ENCODE peak calls at places on chromosomes 6 and 20, in five cellular contexts. C is upper lobe of right lung, A is bronchial epithelial cell, I is BJ, S is astrocyte of the spinal cord. B is an unnamed sample.

GRCh38 chr6:163083141-163083540 is 331.4 kb upstream of the QKI start:
- DNase-seq in C (no peak), A (no peak), I (no peak), S (no peak), B (no peak)

GRCh38 chr6:156790711-156791110 is 13.5 kb downstream of the ARID1B start:
- DNase-seq in C (no peak), A (no peak), I (no peak), S (no peak), B (no peak)

GRCh38 chr6:54935739-54936138 is 89.2 kb downstream of the FAM83B start:
- DNase-seq in C (no peak), A (peak; percentile 99), I (peak; percentile 10), S (peak; percentile 9), B (peak; percentile 4)

GRCh38 chr6:39091163-39091562 is 23.8 kb downstream of the SAYSD1 start:
- DNase-seq in C (no peak), A (peak; percentile 40), I (no peak), S (no peak), B (no peak)

GRCh38 chr20:24738981-24739633 is 210.0 kb upstream of the CST7 start:
- DNase-seq in C (no peak), A (no peak), I (no peak), S (peak; percentile 16), B (no peak)

GRCh38 chr6:30689985-30690384 is 799 bp downstream of the NRM start:
- DNase-seq in C (peak; percentile 40), A (no peak), I (no peak), S (no peak), B (no peak)

GRCh38 chr6:72521684-72522083 is 100.2 kb upstream of the KCNQ5 start:
- DNase-seq in C (no peak), A (no peak), I (no peak), S (no peak), B (no peak)

GRCh38 chr6:3779574-3779849 is 28.0 kb upstream of the PXDC1 start:
- DNase-seq in C (no peak), A (no peak), I (no peak), S (no peak), B (no peak)

GRCh38 chr20:58219342-58219700 is 9.1 kb downstream of the ANKRD60 start:
- DNase-seq in C (no peak), A (peak; percentile 60), I (peak; percentile 45), S (peak; percentile 60), B (peak; percentile 68)

GRCh38 chr6:113490356-113490755 is 366.8 kb upstream of the MARCKS start:
- DNase-seq in C (no peak), A (peak; percentile 66), I (no peak), S (no peak), B (no peak)

GRCh38 chr6:134416501-134417154 is 98.7 kb upstream of the SGK1 start:
- DNase-seq in C (no peak), A (peak; percentile 37), I (peak; percentile 60), S (peak; percentile 47), B (peak; percentile 76)

GRCh38 chr6:35024601-35025054 is 116.5 kb downstream of the TCP11 start:
- DNase-seq in C (peak; percentile 83), A (peak; percentile 98), I (no peak), S (peak; percentile 65), B (peak; percentile 41)

GRCh38 chr20:57391439-57392129 is 388 bp downstream of the RBM38 start:
- DNase-seq in C (peak; percentile 71), A (no peak), I (no peak), S (no peak), B (no peak)

GRCh38 chr6:27893059-27893835 is 18.9 kb downstream of the OR2B2 start:
- DNase-seq in C (peak; percentile 89), A (peak; percentile 99), I (peak; percentile 98), S (peak; percentile 99), B (peak; percentile 99)

GRCh38 chr20:53827996-53828672 is 234.5 kb upstream of the ZNF217 start:
- DNase-seq in C (no peak), A (peak; percentile 97), I (peak; percentile 83), S (peak; percentile 98), B (peak; percentile 95)

GRCh38 chr6:26028753-26029569 is 58.3 kb upstream of the HFE start:
- DNase-seq in C (no peak), A (no peak), I (no peak), S (peak; percentile 50), B (no peak)

GRCh38 chr6:130872250-130873095 is 45.3 kb downstream of the SMLR1 start:
- DNase-seq in C (peak; percentile 80), A (peak; percentile 42), I (no peak), S (peak; percentile 49), B (peak; percentile 16)

GRCh38 chr6:152984387-152984872 is 1.6 kb upstream of the FBXO5 start:
- DNase-seq in C (no peak), A (no peak), I (no peak), S (no peak), B (no peak)

GRCh38 chr6:88302769-88303230 is 136.7 kb upstream of the CNR1 start:
- DNase-seq in C (no peak), A (no peak), I (no peak), S (peak; percentile 35), B (no peak)

GRCh38 chr6:42095066-42095465 is 44.7 kb downstream of the TAF8 start:
- DNase-seq in C (no peak), A (no peak), I (no peak), S (no peak), B (no peak)

GRCh38 chr6:30683137-30683979 is 3.1 kb downstream of the PPP1R18 start:
- DNase-seq in C (no peak), A (peak; percentile 39), I (no peak), S (no peak), B (no peak)

GRCh38 chr6:27650620-27651370 is 177.9 kb upstream of the ZNF184 start:
- DNase-seq in C (no peak), A (peak; percentile 68), I (no peak), S (peak; percentile 4), B (peak; percentile 63)

GRCh38 chr6:21281366-21281765 is 312.2 kb upstream of the SOX4 start:
- DNase-seq in C (no peak), A (no peak), I (no peak), S (no peak), B (no peak)

GRCh38 chr6:81331526-81331925 is 421.0 kb downstream of the TENT5A start:
- DNase-seq in C (no peak), A (no peak), I (peak; percentile 89), S (peak; percentile 28), B (peak; percentile 90)

GRCh38 chr6:42086046-42086664 is 35.8 kb downstream of the TAF8 start:
- DNase-seq in C (no peak), A (no peak), I (no peak), S (no peak), B (no peak)

GRCh38 chr6:159462446-159462845 is 230.6 kb downstream of the SOD2 start:
- DNase-seq in C (no peak), A (no peak), I (no peak), S (no peak), B (no peak)

DNA sequence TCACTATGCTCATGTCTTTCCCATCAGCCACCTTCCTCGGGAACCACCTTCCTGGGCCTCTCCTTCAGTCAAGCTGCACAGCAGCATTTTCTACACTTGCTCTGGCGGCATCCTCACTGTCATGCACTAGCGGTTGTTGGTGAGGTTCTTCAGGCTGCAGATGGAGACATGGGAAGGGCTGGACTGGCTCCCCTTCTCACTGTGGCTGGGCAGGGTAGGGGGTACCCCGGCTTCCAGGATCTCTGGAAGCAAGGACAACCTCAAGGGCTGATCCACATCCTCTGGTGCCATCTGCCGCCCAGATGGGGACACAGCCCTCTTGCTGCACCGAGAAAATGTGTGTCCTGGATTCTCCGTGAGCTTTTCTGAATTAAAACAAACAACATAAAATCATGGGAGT is 180.1 kb upstream of the RNF24 start:
- DNase-seq in C (peak; percentile 44), A (peak; percentile 23), I (no peak), S (peak; percentile 12), B (no peak)
- TF ChIP-seq CTCF in C (peak; percentile 24), A (peak; percentile 64), I (peak; percentile 67), S (peak; percentile 71), B (peak; percentile 73)

GRCh38 chr6:6007311-6008113 is 787 bp upstream of the NRN1 start:
- DNase-seq in C (no peak), A (no peak), I (no peak), S (no peak), B (no peak)
- TF ChIP-seq CTCF in C (peak; percentile 21), A (no peak), I (no peak), S (peak; percentile 3), B (no peak)

GRCh38 chr20:59954718-59955117 is 3.5 kb upstream of the CDH26 start:
- DNase-seq in C (no peak), A (no peak), I (no peak), S (no peak), B (no peak)

GRCh38 chr20:59958123-59958522 is at the start of gene CDH26:
- DNase-seq in C (no peak), A (no peak), I (no peak), S (no peak), B (no peak)

GRCh38 chr20:59949911-59950310 is 8.3 kb upstream of the CDH26 start:
- DNase-seq in C (no peak), A (no peak), I (no peak), S (no peak), B (no peak)

GRCh38 chr20:59958626-59959025 is 403 bp downstream of the CDH26 start:
- DNase-seq in C (no peak), A (no peak), I (no peak), S (no peak), B (no peak)

DNA sequence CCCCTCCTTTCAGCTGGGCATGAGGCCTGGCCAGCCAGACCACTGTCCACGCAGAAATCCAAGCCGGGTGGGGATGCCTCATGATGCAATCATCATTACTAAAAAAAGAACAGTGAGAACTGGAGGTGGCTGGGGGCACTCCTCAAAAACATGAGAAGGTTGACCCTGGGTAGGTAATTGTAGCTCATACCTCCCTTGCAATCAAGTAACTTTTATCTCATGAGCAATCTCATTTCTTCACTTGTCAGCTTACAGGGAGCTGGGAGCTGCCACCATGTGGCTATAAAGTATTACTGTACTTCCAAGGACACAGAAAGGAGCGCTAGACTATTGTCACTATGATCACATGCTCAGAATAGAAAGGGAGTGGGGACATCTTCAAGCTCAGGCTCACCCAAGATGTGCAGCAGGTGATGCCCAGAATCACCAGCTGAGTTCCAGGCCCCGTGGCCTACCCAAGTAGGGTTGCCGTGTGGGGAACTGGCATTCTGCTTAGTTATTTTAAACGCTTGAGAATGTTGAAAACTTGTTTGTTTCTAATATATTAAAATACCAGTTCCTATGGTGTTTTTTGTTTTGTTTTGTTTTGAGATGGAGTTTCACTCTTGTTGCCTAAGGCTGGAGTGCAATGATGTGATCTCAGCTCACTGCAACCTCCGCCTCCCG is 3.0 kb upstream of the CDH26 start:
- DNase-seq in C (no peak), A (no peak), I (no peak), S (no peak), B (peak; percentile 20)
- TF ChIP-seq CTCF in C (peak; percentile 33), A (peak; percentile 41), I (peak; percentile 38), S (peak; percentile 30), B (peak; percentile 57)

DNA sequence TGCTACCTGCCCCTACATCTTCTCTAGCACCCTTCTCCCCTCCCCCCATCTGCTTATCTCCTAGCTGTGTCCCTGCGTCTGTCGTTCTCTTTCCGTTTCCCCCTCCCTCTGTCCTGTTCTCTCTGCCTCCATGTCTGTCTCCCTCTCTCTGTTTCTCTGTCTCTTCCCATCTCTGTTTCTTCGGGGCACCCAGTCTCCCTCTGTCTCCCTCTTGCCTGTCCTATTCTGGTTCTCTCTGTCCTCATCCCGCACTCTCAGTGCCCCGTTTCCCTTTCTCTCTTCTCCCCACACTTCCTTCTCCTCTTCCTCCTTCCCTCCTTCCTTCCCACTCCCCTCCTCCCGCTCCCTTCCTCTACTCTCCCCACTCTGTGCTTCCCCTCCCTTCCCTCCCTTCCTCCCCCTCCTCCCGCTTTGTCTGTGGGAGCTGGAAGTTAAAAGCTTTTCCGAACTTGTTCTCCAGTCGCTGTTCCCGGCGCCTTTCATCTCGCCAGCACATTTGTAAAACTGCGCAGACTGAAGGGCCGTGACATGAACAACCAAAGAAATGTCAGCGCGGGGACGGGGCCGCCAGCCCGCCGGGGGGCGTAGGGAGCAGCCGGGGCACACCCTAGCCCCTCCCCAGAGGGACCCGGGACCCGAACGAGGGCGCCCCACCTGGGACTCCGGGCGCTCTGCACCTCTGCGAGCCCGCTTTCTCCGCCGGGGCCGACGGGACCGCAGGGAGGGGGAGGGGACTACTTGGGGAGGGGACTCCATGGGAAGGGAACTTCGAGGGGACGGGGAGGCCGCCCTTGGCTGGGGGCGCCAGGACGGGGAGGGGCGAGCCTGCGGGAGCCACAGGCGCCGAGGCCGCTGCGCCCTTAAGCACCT is 4.0 kb upstream of the CDH22 start:
- DNase-seq in C (no peak), A (no peak), I (no peak), S (no peak), B (no peak)
- TF ChIP-seq CTCF in C (no peak), A (no peak), I (no peak), S (no peak), B (peak; percentile 8)

B was measured in HFFc6.